ENCODE peak calls at places on chromosomes 4 and X, in five cellular contexts. Q is HCT116, W is WERI-Rb-1, K is BE2C, B is ascending aorta. L is an unnamed sample.

GRCh38 chrX:68685722-68686683 is 38.5 kb downstream of the STARD8 start:
- DNase-seq in B (peak; percentile 69), K (peak; percentile 18), Q (no peak), W (peak; percentile 17), L (peak; percentile 50)

GRCh38 chrX:85504381-85504780 is 124.9 kb upstream of the POF1B start:
- DNase-seq in Q (no peak), B (no peak), W (no peak), K (no peak), L (no peak)

GRCh38 chrX:124211312-124211942 is 121.0 kb upstream of the TEX13D start:
- DNase-seq in B (no peak), Q (peak; percentile 8), K (no peak), W (peak; percentile 8), L (peak; percentile 32)

GRCh38 chr4:15506464-15506863 is 36.8 kb downstream of the CC2D2A start:
- DNase-seq in K (no peak), Q (no peak), B (no peak), W (no peak), L (no peak)

GRCh38 chrX:74923942-74924448 is 1.3 kb downstream of the NEXMIF start:
- DNase-seq in Q (no peak), B (no peak), K (no peak), W (no peak), L (no peak)

GRCh38 chr4:41155194-41155830 is 59.0 kb downstream of the APBB2 start:
- DNase-seq in Q (no peak), B (no peak), K (no peak), W (no peak), L (no peak)

GRCh38 chr4:176300565-176300964 is 19.2 kb upstream of the SPCS3 start:
- DNase-seq in Q (no peak), B (no peak), W (no peak), K (no peak), L (no peak)

GRCh38 chr4:138677212-138677611 is 338.4 kb upstream of the NOCT start:
- DNase-seq in W (no peak), K (no peak), B (no peak), Q (no peak), L (no peak)

GRCh38 chrX:23844502-23845138 is 61.6 kb downstream of the SAT1 start:
- DNase-seq in K (peak; percentile 10), Q (no peak), W (no peak), B (no peak), L (no peak)

GRCh38 chr4:98482847-98483806 is 175.3 kb downstream of the TSPAN5 start:
- DNase-seq in B (no peak), K (no peak), Q (peak; percentile 10), W (no peak), L (peak; percentile 72)

GRCh38 chrX:153600032-153600373 is 1.1 kb upstream of the CCNQ start:
- DNase-seq in B (no peak), K (no peak), W (peak; percentile 44), Q (no peak), L (peak; percentile 13)

GRCh38 chr4:153773236-153773690 is 13.4 kb upstream of the RNF175 start:
- DNase-seq in W (peak; percentile 39), Q (no peak), K (no peak), B (no peak), L (no peak)

GRCh38 chrX:150049647-150050046 is 111.4 kb upstream of the EOLA2 start:
- DNase-seq in Q (no peak), W (no peak), K (no peak), B (no peak), L (no peak)

GRCh38 chrX:87265518-87265917 is 252.1 kb upstream of the KLHL4 start:
- DNase-seq in B (no peak), Q (no peak), K (no peak), W (no peak), L (no peak)

GRCh38 chr4:181364504-181364903 is 878.7 kb upstream of the TENM3 start:
- DNase-seq in B (no peak), W (no peak), K (no peak), Q (no peak), L (no peak)

GRCh38 chrX:24148118-24148517 is 1.4 kb upstream of the ZFX start:
- DNase-seq in Q (no peak), W (no peak), K (no peak), B (no peak), L (no peak)

GRCh38 chrX:42944381-42944998 is 166.5 kb upstream of the PPP1R2C start:
- DNase-seq in B (no peak), K (no peak), W (no peak), Q (no peak), L (no peak)

GRCh38 chrX:153880440-153880815 is 5.5 kb downstream of the L1CAM start:
- DNase-seq in B (no peak), W (no peak), Q (no peak), K (no peak), L (no peak)

GRCh38 chrX:123818243-123818642 is 41.6 kb upstream of the XIAP start:
- DNase-seq in K (no peak), Q (no peak), B (no peak), W (no peak), L (peak; percentile 87)

GRCh38 chr4:26325191-26325590 is 4.4 kb downstream of the RBPJ start:
- DNase-seq in Q (peak; percentile 35), K (no peak), B (no peak), W (peak; percentile 36), L (peak; percentile 31)

GRCh38 chrX:9586992-9587392 is 122.1 kb downstream of the TBL1X start:
- DNase-seq in K (peak; percentile 21), B (peak; percentile 41), Q (no peak), W (no peak), L (no peak)

GRCh38 chr4:145099653-145100052 is 1.5 kb downstream of the ABCE1 start:
- DNase-seq in K (no peak), Q (no peak), W (no peak), B (no peak), L (no peak)

GRCh38 chr4:118282692-118283091 is 70.1 kb downstream of the PRSS12 start:
- DNase-seq in B (no peak), K (peak; percentile 40), Q (no peak), W (no peak), L (no peak)

GRCh38 chrX:121562616-121563015 is 515.2 kb downstream of the GLUD2 start:
- DNase-seq in W (no peak), K (no peak), Q (no peak), B (no peak), L (no peak)

GRCh38 chrX:38103857-38104812 is 97.8 kb downstream of the SYTL5 start:
- DNase-seq in K (no peak), W (no peak), Q (no peak), B (no peak), L (no peak)

GRCh38 chr4:149768477-149768876 is 47.2 kb downstream of the IQCM start:
- DNase-seq in W (no peak), Q (no peak), K (no peak), B (no peak), L (no peak)

GRCh38 chr4:1048781-1049590 is 37.6 kb downstream of the FGFRL1 start:
- DNase-seq in W (peak; percentile 8), Q (no peak), B (no peak), K (no peak), L (no peak)

GRCh38 chr4:94014484-94015136 is 186.1 kb downstream of the ATOH1 start:
- DNase-seq in W (no peak), B (no peak), Q (no peak), K (no peak), L (no peak)

GRCh38 chr4:20813698-20814097 is 113.4 kb downstream of the PACRGL start:
- DNase-seq in W (no peak), Q (no peak), K (no peak), B (no peak), L (no peak)

GRCh38 chr4:128161138-128161537 is 100.0 kb downstream of the LARP1B start:
- DNase-seq in W (no peak), B (no peak), K (no peak), Q (no peak), L (no peak)

GRCh38 chr4:174873931-174874330 is 44.2 kb upstream of the ADAM29 start:
- DNase-seq in W (peak; percentile 41), K (peak; percentile 28), Q (peak; percentile 4), B (no peak), L (peak; percentile 7)

GRCh38 chr4:7616193-7616592 is 181.5 kb upstream of the PSAPL1 start:
- DNase-seq in K (no peak), W (no peak), Q (no peak), B (no peak), L (no peak)

GRCh38 chr4:17811078-17811603 is 362 bp downstream of the NCAPG start:
- DNase-seq in W (peak; percentile 42), K (no peak), B (peak; percentile 64), Q (no peak), L (no peak)

GRCh38 chr4:146336413-146336807 is 122.1 kb downstream of the REELD1 start:
- DNase-seq in B (no peak), Q (no peak), W (no peak), K (no peak), L (peak; percentile 45)